ENCODE peak calls at places on chromosomes 4 and X, in ten cellular contexts. One of them, this sample, is unnamed.

GRCh38 chr4:186722856-186723206 is 825 bp downstream of the FAT1 start:
- DNase-seq in HCEC 1CT: no peak
- DNase-seq in NAMALWA: no peak
- DNase-seq in neuronal stem cell: no peak
- DNase-seq in amygdala: no peak
- DNase-seq in uterus: no peak
- DNase-seq in fibroblast of lung: peak
- DNase-seq in activated CD4-positive, alpha-beta T cell treated with anti-CD3 and anti-CD28 coated beads, Interleukin-2, amount 50 U/mL, for 4 hours: no peak
- DNase-seq in stomach: no peak
- DNase-seq in NCI-H2081 treated with DMSO at 0.1 percent for 48 hours: no peak
- DNase-seq in this sample: no peak

GRCh38 chr4:138938371-138938699 is 77.2 kb upstream of the NOCT start:
- DNase-seq in HCEC 1CT: peak
- DNase-seq in NAMALWA: peak
- DNase-seq in neuronal stem cell: peak
- DNase-seq in amygdala: no peak
- DNase-seq in uterus: no peak
- DNase-seq in fibroblast of lung: peak
- DNase-seq in activated CD4-positive, alpha-beta T cell treated with anti-CD3 and anti-CD28 coated beads, Interleukin-2, amount 50 U/mL, for 4 hours: no peak
- DNase-seq in stomach: no peak
- DNase-seq in NCI-H2081 treated with DMSO at 0.1 percent for 48 hours: peak
- DNase-seq in this sample: no peak

GRCh38 chrX:154824638-154825037 is 9.8 kb downstream of the SMIM9 start:
- DNase-seq in HCEC 1CT: no peak
- DNase-seq in NAMALWA: no peak
- DNase-seq in neuronal stem cell: no peak
- DNase-seq in amygdala: no peak
- DNase-seq in uterus: no peak
- DNase-seq in fibroblast of lung: no peak
- DNase-seq in activated CD4-positive, alpha-beta T cell treated with anti-CD3 and anti-CD28 coated beads, Interleukin-2, amount 50 U/mL, for 4 hours: no peak
- DNase-seq in stomach: no peak
- DNase-seq in NCI-H2081 treated with DMSO at 0.1 percent for 48 hours: no peak
- DNase-seq in this sample: no peak

GRCh38 chr4:182955411-182955810 is 38.2 kb upstream of the DCTD start:
- DNase-seq in HCEC 1CT: no peak
- DNase-seq in NAMALWA: no peak
- DNase-seq in neuronal stem cell: no peak
- DNase-seq in amygdala: no peak
- DNase-seq in uterus: no peak
- DNase-seq in fibroblast of lung: no peak
- DNase-seq in activated CD4-positive, alpha-beta T cell treated with anti-CD3 and anti-CD28 coated beads, Interleukin-2, amount 50 U/mL, for 4 hours: no peak
- DNase-seq in stomach: no peak
- DNase-seq in NCI-H2081 treated with DMSO at 0.1 percent for 48 hours: no peak
- DNase-seq in this sample: no peak

GRCh38 chrX:119407681-119408080 is 8.5 kb downstream of the SLC25A43 start:
- DNase-seq in HCEC 1CT: peak
- DNase-seq in NAMALWA: no peak
- DNase-seq in neuronal stem cell: no peak
- DNase-seq in amygdala: no peak
- DNase-seq in uterus: no peak
- DNase-seq in fibroblast of lung: no peak
- DNase-seq in activated CD4-positive, alpha-beta T cell treated with anti-CD3 and anti-CD28 coated beads, Interleukin-2, amount 50 U/mL, for 4 hours: no peak
- DNase-seq in stomach: no peak
- DNase-seq in NCI-H2081 treated with DMSO at 0.1 percent for 48 hours: no peak
- DNase-seq in this sample: no peak

GRCh38 chr4:137892134-137892533 is 350.0 kb downstream of the SLC7A11 start:
- DNase-seq in HCEC 1CT: no peak
- DNase-seq in NAMALWA: no peak
- DNase-seq in neuronal stem cell: no peak
- DNase-seq in amygdala: no peak
- DNase-seq in uterus: no peak
- DNase-seq in fibroblast of lung: peak
- DNase-seq in activated CD4-positive, alpha-beta T cell treated with anti-CD3 and anti-CD28 coated beads, Interleukin-2, amount 50 U/mL, for 4 hours: no peak
- DNase-seq in stomach: no peak
- DNase-seq in NCI-H2081 treated with DMSO at 0.1 percent for 48 hours: no peak
- DNase-seq in this sample: no peak

GRCh38 chr4:163694385-163694784 is 199.9 kb downstream of the TMA16 start:
- DNase-seq in HCEC 1CT: peak
- DNase-seq in NAMALWA: no peak
- DNase-seq in neuronal stem cell: no peak
- DNase-seq in amygdala: no peak
- DNase-seq in uterus: no peak
- DNase-seq in fibroblast of lung: peak
- DNase-seq in activated CD4-positive, alpha-beta T cell treated with anti-CD3 and anti-CD28 coated beads, Interleukin-2, amount 50 U/mL, for 4 hours: no peak
- DNase-seq in stomach: no peak
- DNase-seq in NCI-H2081 treated with DMSO at 0.1 percent for 48 hours: no peak
- DNase-seq in this sample: no peak

GRCh38 chr4:185359767-185360446 is 35.8 kb downstream of the LRP2BP start:
- DNase-seq in HCEC 1CT: no peak
- DNase-seq in NAMALWA: no peak
- DNase-seq in neuronal stem cell: no peak
- DNase-seq in amygdala: no peak
- DNase-seq in uterus: no peak
- DNase-seq in fibroblast of lung: peak
- DNase-seq in activated CD4-positive, alpha-beta T cell treated with anti-CD3 and anti-CD28 coated beads, Interleukin-2, amount 50 U/mL, for 4 hours: no peak
- DNase-seq in stomach: no peak
- DNase-seq in NCI-H2081 treated with DMSO at 0.1 percent for 48 hours: no peak
- DNase-seq in this sample: no peak

This sample was measured in cerebellum.